ENCODE peak calls at places on chromosomes 12 and 14, in four cellular contexts. U is IMR-90, C is mesenchymal stem cell, K is neuronal stem cell. B is an unnamed sample.

GRCh38 chr14:37985826-37986470 is 221.8 kb upstream of the SSTR1 start:
- DNase-seq in K (peak; percentile 27), C (peak; percentile 60), U (peak; percentile 65), B (peak; percentile 44)

GRCh38 chr14:68774771-68775613 is 17.9 kb downstream of the ZFP36L1 start:
- DNase-seq in C (peak; percentile 82), K (no peak), U (peak; percentile 84), B (no peak)

GRCh38 chr12:64627781-64628180 is 17.5 kb downstream of the RASSF3 start:
- DNase-seq in C (peak; percentile 58), U (peak; percentile 95), K (no peak), B (no peak)

GRCh38 chr12:115570271-115570777 is 707.2 kb downstream of the MED13L start:
- DNase-seq in C (no peak), K (peak; percentile 8), U (peak; percentile 48), B (no peak)

GRCh38 chr12:32551058-32551457 is 128.0 kb upstream of the DNM1L start:
- DNase-seq in C (no peak), K (no peak), U (no peak), B (no peak)

GRCh38 chr14:89856871-89857345 is 97.6 kb downstream of the EFCAB11 start:
- DNase-seq in K (no peak), U (peak; percentile 51), C (peak; percentile 9), B (no peak)

GRCh38 chr12:117124421-117125274 is 25.4 kb upstream of the TESC start:
- DNase-seq in C (peak; percentile 39), K (no peak), U (no peak), B (no peak)

GRCh38 chr12:120737557-120738251 is 12.1 kb downstream of the ACADS start:
- DNase-seq in U (no peak), K (no peak), C (peak; percentile 22), B (peak; percentile 81)

GRCh38 chr12:77049767-77050353 is 15.5 kb downstream of the E2F7 start:
- DNase-seq in C (peak; percentile 68), U (peak; percentile 70), K (peak; percentile 31), B (no peak)

GRCh38 chr14:38837333-38838048 is 265.5 kb downstream of the SEC23A start:
- DNase-seq in C (no peak), K (no peak), U (no peak), B (no peak)

GRCh38 chr12:123520567-123521474 is 12.7 kb downstream of the RILPL1 start:
- DNase-seq in C (no peak), K (no peak), U (no peak), B (no peak)

GRCh38 chr14:65972346-65972745 is 513.8 kb upstream of the CCDC196 start:
- DNase-seq in C (peak; percentile 6), U (no peak), K (no peak), B (no peak)

GRCh38 chr14:33359288-33359881 is 420.7 kb downstream of the NPAS3 start:
- DNase-seq in C (peak; percentile 46), K (no peak), U (no peak), B (no peak)

GRCh38 chr14:33364536-33364935 is 425.9 kb downstream of the NPAS3 start:
- DNase-seq in U (no peak), C (no peak), K (peak; percentile 29), B (no peak)

GRCh38 chr14:33363687-33364086 is 425.0 kb downstream of the NPAS3 start:
- DNase-seq in U (no peak), K (no peak), C (peak; percentile 79), B (no peak)

GRCh38 chr14:33357225-33358010 is 418.7 kb downstream of the NPAS3 start:
- DNase-seq in C (no peak), U (no peak), K (no peak), B (no peak)

GRCh38 chr14:33362934-33363333 is 424.3 kb downstream of the NPAS3 start:
- DNase-seq in K (peak; percentile 83), U (no peak), C (no peak), B (no peak)
- H3K23ac ChIP-seq in K (no peak overlapping the region), U (no peak overlapping the region), C (no peak overlapping the region), B (no peak overlapping the region)

GRCh38 chr12:46145881-46146280 is 123.0 kb downstream of the SLC38A1 start:
- DNase-seq in K (no peak), U (no peak), C (no peak), B (no peak)
- H3K14ac ChIP-seq in K (no peak overlapping the region), U (no peak overlapping the region), C (no peak overlapping the region), B (peak overlapping the region; percentile 39)

DNA sequence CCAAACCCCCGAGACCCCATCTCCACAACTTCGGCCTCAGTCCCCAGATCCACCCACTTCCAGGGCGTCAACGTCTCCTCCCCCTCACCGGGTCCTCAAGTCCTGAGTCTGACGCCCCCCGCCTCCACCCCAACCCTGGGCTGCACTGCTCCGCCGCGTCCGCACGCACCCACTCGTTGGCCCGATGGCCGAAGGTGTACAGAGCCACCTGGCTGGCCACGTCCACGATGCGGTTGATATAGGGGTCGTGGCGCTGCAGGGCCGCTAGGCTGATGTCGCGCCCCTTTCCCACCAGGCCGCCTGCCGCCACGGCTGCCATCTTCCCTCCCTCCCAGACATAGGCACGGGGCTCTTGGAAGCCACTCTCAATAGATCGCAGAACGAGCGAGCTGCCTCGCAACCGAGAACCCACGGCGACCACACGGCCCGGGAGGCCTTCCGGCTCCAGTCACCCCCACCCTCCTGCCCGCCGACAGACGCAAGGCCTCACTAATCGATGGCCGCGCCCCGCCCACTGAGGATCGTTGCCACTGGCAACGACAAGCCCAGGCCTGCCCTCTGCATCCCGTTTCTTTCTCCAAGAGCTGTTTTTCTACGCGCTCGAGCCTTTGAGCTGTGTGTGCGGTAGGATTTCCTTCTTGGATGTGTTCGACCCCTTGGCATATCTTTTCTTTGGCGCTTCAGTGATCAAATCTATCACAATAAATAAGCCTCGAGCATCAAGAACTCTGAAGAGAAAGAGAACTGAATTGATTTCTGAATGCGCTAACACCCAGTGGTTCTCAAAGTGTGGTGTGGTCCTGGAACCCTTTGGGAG is at the start of gene DCP1B:
- DNase-seq in K (peak; percentile 94), U (peak; percentile 98), C (peak; percentile 98), B (peak; percentile 100)
- H2BK120ac ChIP-seq in K (no peak within 1 kb of the TSS), U (peak within 1 kb of the TSS; percentile 98), C (no peak within 1 kb of the TSS), B (no peak within 1 kb of the TSS)

DNA sequence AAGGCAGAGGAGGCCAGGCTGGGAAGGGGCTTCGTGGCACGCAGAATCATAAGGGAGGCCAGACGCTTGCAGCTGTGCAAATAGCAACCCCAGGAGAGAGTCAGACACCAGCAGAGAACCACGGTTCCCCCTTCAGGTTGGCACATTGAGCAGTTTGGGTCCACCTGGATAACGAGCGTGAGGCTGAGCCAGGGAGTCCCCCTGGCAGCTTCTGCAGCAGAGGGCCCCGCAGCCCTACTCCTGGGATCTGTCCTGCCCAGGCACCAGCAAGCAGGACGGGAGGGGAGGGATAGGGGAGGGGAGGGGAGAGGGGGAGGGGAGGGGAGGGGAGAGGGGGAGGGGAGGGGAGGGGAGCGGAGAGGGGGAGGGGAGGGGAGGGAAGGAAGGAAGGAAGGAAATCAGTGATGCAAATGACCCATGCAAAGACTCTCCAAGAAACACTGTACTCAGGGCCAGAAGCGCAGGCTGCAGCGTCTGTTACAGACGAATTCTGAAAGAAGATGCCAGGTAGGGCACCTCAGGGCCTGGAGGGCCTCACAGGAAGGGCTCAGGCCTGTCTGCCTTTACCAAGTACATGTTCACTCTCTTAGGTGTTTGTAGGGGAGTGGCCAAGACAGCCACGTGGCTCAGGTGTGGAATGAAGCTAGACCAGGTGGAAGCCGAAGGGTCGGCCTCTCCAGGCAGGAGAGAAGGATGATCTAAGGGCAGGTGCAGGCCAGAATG is 32.3 kb upstream of the MMP17 start:
- DNase-seq in K (no peak), U (no peak), C (no peak), B (peak; percentile 85)
- H3K23ac ChIP-seq in K (peak overlapping the region; percentile 34), U (no peak overlapping the region), C (peak overlapping the region; percentile 2), B (no peak overlapping the region)

DNA sequence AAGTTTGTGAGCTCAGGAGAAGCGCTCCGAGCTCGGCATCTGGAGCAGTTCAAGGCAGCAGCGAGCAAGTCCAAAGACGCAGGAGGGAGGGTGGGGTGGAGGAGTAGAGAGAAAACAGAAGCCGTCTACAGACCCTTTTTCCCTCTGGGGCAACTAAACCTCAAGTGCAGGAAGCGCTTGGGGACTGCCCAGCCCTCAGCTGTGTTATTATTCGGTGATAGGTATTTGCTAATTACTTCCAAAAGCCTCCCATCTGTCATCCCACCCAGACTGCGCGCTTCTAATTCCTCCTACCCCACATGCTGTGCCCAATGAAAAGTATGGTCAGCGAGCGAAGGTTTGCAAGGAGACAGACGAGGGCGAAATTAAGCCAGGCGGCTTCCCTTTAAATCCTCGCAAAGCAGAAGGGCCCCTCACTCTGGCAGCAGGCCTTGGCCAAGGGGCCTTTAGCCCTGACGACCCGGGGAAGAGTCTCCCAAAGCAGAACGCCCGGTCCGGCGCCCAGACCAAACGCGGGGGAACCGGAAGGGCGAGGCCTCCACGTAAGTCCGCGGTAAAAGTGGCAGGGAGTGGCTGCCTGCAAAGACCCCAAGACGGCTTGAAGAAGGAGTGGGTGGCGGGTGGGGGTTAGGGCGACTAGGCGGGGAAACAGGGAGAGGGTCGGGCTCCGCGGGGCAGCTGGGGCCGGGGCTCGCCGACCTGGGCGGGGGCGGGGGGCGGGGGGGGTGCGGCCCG is 502 bp upstream of the CD9 start:
- DNase-seq in K (no peak), U (no peak), C (peak; percentile 71), B (peak; percentile 84)
- H3K14ac ChIP-seq in K (no peak overlapping the region), U (peak overlapping the region; percentile 41), C (no peak overlapping the region), B (no peak overlapping the region)

DNA sequence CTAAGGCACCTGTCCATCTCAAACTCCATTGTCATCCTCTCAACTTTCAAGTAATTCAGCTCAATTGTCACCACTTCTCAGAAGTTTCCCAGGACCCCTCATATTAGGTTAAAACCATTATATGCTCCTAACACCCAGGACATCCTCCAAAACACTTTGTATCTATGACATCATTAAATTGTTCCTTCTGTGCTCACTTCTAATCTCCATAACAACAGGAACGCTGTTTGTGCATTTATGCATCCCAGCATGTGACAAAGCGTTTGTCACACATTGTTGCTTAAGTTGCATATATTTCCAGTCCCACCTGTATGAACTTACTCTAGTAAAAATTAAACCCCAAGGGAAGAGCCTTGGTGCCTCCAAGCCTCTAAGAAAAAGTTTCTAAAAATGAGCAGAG is 133.9 kb downstream of the TBX5 start:
- DNase-seq in K (no peak), C (no peak), U (no peak), B (no peak)
- H2BK120ac ChIP-seq in K (no peak overlapping the region), C (no peak overlapping the region), U (no peak overlapping the region), B (no peak overlapping the region)

B was measured in H9.